ENCODE peak calls at places on chromosomes 4 and X, in nine cellular contexts. R is uterus, F is GM23248, P is pancreas, K is WERI-Rb-1, Y is lower lobe of right lung, S is upper lobe of right lung, E is HL-60, L is OCI-LY7. O is an unnamed sample.

GRCh38 chrX:51894697-51895336 is 1.4 kb downstream of the MAGED1 start:
- DNase-seq in R (peak), F (peak), P (peak), K (no peak), Y (no peak), S (peak), E (no peak), L (no peak), O (no peak)

GRCh38 chr4:57037982-57038604 is 59.4 kb downstream of the POLR2B start:
- DNase-seq in R (peak), F (peak), P (peak), K (peak), Y (peak), S (peak), E (peak), L (peak), O (peak)

GRCh38 chr4:61533140-61533539 is 333.0 kb downstream of the ADGRL3 start:
- DNase-seq in R (no peak), F (no peak), P (no peak), K (no peak), Y (no peak), S (no peak), E (no peak), L (no peak), O (no peak)

GRCh38 chr4:7392438-7393374 is 42.0 kb downstream of the PSAPL1 start:
- DNase-seq in R (peak), F (peak), P (no peak), K (peak), Y (peak), S (no peak), E (no peak), L (no peak), O (no peak)

GRCh38 chrX:119512145-119512800 is 44.0 kb downstream of the SLC25A5 start:
- DNase-seq in R (peak), F (peak), P (peak), K (peak), Y (peak), S (peak), E (peak), L (peak), O (peak)

GRCh38 chrX:145068450-145068849 is 178.9 kb upstream of the SPANXN1 start:
- DNase-seq in R (no peak), F (no peak), P (no peak), K (no peak), Y (no peak), S (no peak), E (no peak), L (no peak), O (no peak)

GRCh38 chrX:21955398-21956189 is 15.1 kb downstream of the SMS start:
- DNase-seq in R (no peak), F (peak), P (no peak), K (no peak), Y (no peak), S (no peak), E (peak), L (no peak), O (no peak)

GRCh38 chr4:104989363-104989762 is 157.3 kb upstream of the TET2 start:
- DNase-seq in R (no peak), F (no peak), P (no peak), K (no peak), Y (no peak), S (no peak), E (no peak), L (no peak), O (no peak)

GRCh38 chrX:24146283-24146865 is 3.2 kb upstream of the ZFX start:
- DNase-seq in R (no peak), F (no peak), P (no peak), K (no peak), Y (no peak), S (no peak), E (no peak), L (no peak), O (no peak)

GRCh38 chr4:42995343-42995944 is 102.9 kb downstream of the GRXCR1 start:
- DNase-seq in R (no peak), F (peak), P (no peak), K (peak), Y (no peak), S (no peak), E (peak), L (peak), O (no peak)

GRCh38 chr4:101155368-101155767 is 192.0 kb downstream of the PPP3CA start:
- DNase-seq in R (no peak), F (peak), P (no peak), K (no peak), Y (no peak), S (no peak), E (no peak), L (no peak), O (no peak)

GRCh38 chr4:122917731-122918130 is 4.7 kb downstream of the NUDT6 start:
- DNase-seq in R (no peak), F (peak), P (no peak), K (no peak), Y (no peak), S (no peak), E (no peak), L (no peak), O (no peak)

GRCh38 chr4:74311696-74312313 is 3.5 kb downstream of the EPGN start:
- DNase-seq in R (no peak), F (peak), P (no peak), K (peak), Y (no peak), S (no peak), E (peak), L (peak), O (no peak)

GRCh38 chr4:124970011-124970410 is 257.5 kb upstream of the ANKRD50 start:
- DNase-seq in R (no peak), F (peak), P (no peak), K (no peak), Y (no peak), S (no peak), E (no peak), L (no peak), O (no peak)

GRCh38 chr4:95549246-95550138 is 719 bp upstream of the UNC5C start:
- DNase-seq in R (peak), F (peak), P (peak), K (peak), Y (peak), S (peak), E (peak), L (no peak), O (no peak)

GRCh38 chr4:13955551-13955950 is 328.0 kb upstream of the BOD1L1 start:
- DNase-seq in R (no peak), F (no peak), P (no peak), K (no peak), Y (no peak), S (no peak), E (no peak), L (no peak), O (no peak)

GRCh38 chr4:13947921-13948320 is 320.4 kb upstream of the BOD1L1 start:
- DNase-seq in R (no peak), F (no peak), P (no peak), K (no peak), Y (no peak), S (no peak), E (no peak), L (no peak), O (no peak)

GRCh38 chr4:13953083-13953482 is 325.6 kb upstream of the BOD1L1 start:
- DNase-seq in R (no peak), F (peak), P (no peak), K (no peak), Y (no peak), S (no peak), E (no peak), L (no peak), O (no peak)

DNA sequence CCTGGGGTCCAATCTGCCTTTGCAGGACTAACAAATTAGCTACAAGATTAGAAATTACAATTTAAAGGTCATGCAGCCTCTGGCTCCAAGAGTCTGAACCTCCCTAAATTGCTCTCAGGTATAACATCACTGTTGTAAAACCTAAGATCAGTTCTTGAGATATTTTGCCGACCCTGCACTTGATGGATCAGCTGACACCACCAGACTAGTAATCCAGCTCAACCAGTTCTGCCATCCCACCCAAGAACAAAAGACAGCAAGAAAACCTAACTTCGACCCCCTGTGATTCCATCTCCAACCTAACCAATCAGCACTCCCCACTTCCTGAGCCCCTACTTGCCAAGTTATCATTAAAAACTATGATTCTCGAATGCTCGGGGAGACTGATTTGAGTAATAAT is 323.0 kb upstream of the BOD1L1 start:
- DNase-seq in R (no peak), F (no peak), P (no peak), K (no peak), Y (no peak), S (no peak), E (no peak), L (no peak), O (no peak)
- H3K27ac ChIP-seq in R (no peak), F (no peak), P (no peak), K (no peak), Y (no peak), S (no peak), E (no peak), L (no peak), O (no peak)

GRCh38 chrX:124736553-124737240 is 390.3 kb downstream of the SH2D1A start:
- DNase-seq in R (no peak), F (no peak), P (no peak), K (no peak), Y (no peak), S (no peak), E (no peak), L (no peak), O (no peak)

GRCh38 chrX:124737771-124738170 is 391.4 kb downstream of the SH2D1A start:
- DNase-seq in R (no peak), F (no peak), P (no peak), K (no peak), Y (no peak), S (no peak), E (no peak), L (no peak), O (no peak)
- H3K27ac ChIP-seq in R (no peak), F (no peak), P (no peak), K (no peak), Y (no peak), S (no peak), E (no peak), L (no peak), O (no peak)

GRCh38 chrX:66014084-66014483 is 25.8 kb downstream of the VSIG4 start:
- DNase-seq in R (no peak), F (no peak), P (no peak), K (no peak), Y (no peak), S (no peak), E (no peak), L (no peak), O (no peak)

GRCh38 chrX:66015152-66015827 is 24.6 kb downstream of the VSIG4 start:
- DNase-seq in R (no peak), F (no peak), P (no peak), K (no peak), Y (peak), S (no peak), E (peak), L (peak), O (no peak)

GRCh38 chrX:66013195-66013816 is 26.6 kb downstream of the VSIG4 start:
- DNase-seq in R (no peak), F (no peak), P (no peak), K (no peak), Y (no peak), S (no peak), E (peak), L (peak), O (no peak)

GRCh38 chrX:66015906-66016689 is 23.8 kb downstream of the VSIG4 start:
- DNase-seq in R (no peak), F (no peak), P (no peak), K (no peak), Y (no peak), S (no peak), E (no peak), L (no peak), O (no peak)

DNA sequence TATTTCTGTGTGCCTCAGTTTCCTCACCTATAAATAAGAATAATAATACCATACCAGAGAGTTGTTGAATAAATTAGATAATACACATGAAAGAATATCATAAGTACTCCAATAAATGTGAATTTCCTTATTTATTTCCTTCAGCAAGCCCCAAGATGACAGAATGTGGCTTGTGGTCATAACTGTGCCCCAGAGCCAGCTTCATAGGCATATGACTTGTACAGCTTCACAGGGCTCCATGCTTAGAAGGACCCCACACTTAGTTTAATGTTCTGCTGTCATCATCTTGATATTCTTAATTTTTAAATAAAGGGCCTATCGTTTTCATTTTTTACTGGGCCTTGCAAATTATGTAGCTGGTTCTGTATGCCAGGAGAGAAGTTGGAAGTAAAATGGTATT is 25.3 kb downstream of the VSIG4 start:
- DNase-seq in R (no peak), F (no peak), P (no peak), K (no peak), Y (no peak), S (no peak), E (peak), L (no peak), O (no peak)
- H3K27ac ChIP-seq in R (no peak), F (no peak), P (no peak), K (no peak), Y (peak), S (no peak), E (peak), L (peak), O (no peak)

GRCh38 chr4:159142985-159143384 is 40.1 kb downstream of the RAPGEF2 start:
- DNase-seq in R (no peak), F (no peak), P (no peak), K (no peak), Y (no peak), S (no peak), E (no peak), L (no peak), O (no peak)
- H3K27ac ChIP-seq in R (no peak), F (no peak), P (no peak), K (no peak), Y (no peak), S (no peak), E (no peak), L (no peak), O (no peak)

GRCh38 chr4:24230955-24231354 is 341.1 kb upstream of the PPARGC1A start:
- DNase-seq in R (no peak), F (no peak), P (no peak), K (no peak), Y (no peak), S (no peak), E (no peak), L (no peak), O (no peak)

GRCh38 chr4:24237709-24238108 is 346.6 kb downstream of the DHX15 start:
- DNase-seq in R (no peak), F (no peak), P (no peak), K (no peak), Y (no peak), S (no peak), E (no peak), L (no peak), O (no peak)

GRCh38 chr4:24234288-24234848 is 344.5 kb upstream of the PPARGC1A start:
- DNase-seq in R (no peak), F (no peak), P (no peak), K (no peak), Y (no peak), S (no peak), E (no peak), L (no peak), O (no peak)

GRCh38 chr4:24236532-24236931 is 346.7 kb upstream of the PPARGC1A start:
- DNase-seq in R (no peak), F (no peak), P (no peak), K (no peak), Y (no peak), S (no peak), E (no peak), L (no peak), O (no peak)

GRCh38 chr4:24235609-24236008 is 345.8 kb upstream of the PPARGC1A start:
- DNase-seq in R (no peak), F (no peak), P (no peak), K (no peak), Y (no peak), S (no peak), E (no peak), L (no peak), O (no peak)
- H3K27ac ChIP-seq in R (no peak), F (no peak), P (no peak), K (no peak), Y (no peak), S (no peak), E (no peak), L (no peak), O (no peak)